ENCODE peak calls at places on chromosomes 1 and 21, in four cellular contexts. One of them, this sample, is unnamed.
A peak's percentile ranks its signal among the peaks of the same experiment; 100 is the strongest.

GRCh38 chr1:24899581-24900485 is 30.2 kb downstream of the RUNX3 start:
- DNase-seq in AG04450: no peak
- DNase-seq in fibroblast of lung: no peak
- DNase-seq in left lung: peak; percentile 4
- DNase-seq in this sample: no peak

GRCh38 chr1:31064685-31065309 is 720 bp downstream of the PUM1 start:
- DNase-seq in AG04450: no peak
- DNase-seq in fibroblast of lung: peak; percentile 44
- DNase-seq in left lung: no peak
- DNase-seq in this sample: peak; percentile 23

GRCh38 chr21:32457360-32457840 is 44.9 kb downstream of the EVA1C start:
- DNase-seq in AG04450: no peak
- DNase-seq in fibroblast of lung: peak; percentile 43
- DNase-seq in left lung: peak; percentile 43
- DNase-seq in this sample: no peak

GRCh38 chr1:228734881-228735801 is at the start of gene RHOU:
- DNase-seq in AG04450: no peak
- DNase-seq in fibroblast of lung: peak; percentile 53
- DNase-seq in left lung: peak; percentile 79
- DNase-seq in this sample: no peak

GRCh38 chr1:39358491-39358890 is 132.9 kb upstream of the BMP8A start:
- DNase-seq in AG04450: no peak
- DNase-seq in fibroblast of lung: no peak
- DNase-seq in left lung: no peak
- DNase-seq in this sample: no peak

GRCh38 chr1:180178511-180179161 is 24.0 kb downstream of the QSOX1 start:
- DNase-seq in AG04450: no peak
- DNase-seq in fibroblast of lung: peak; percentile 65
- DNase-seq in left lung: peak; percentile 58
- DNase-seq in this sample: peak; percentile 30

GRCh38 chr1:167706363-167706762 is 15.4 kb upstream of the MPZL1 start:
- DNase-seq in AG04450: no peak
- DNase-seq in fibroblast of lung: no peak
- DNase-seq in left lung: no peak
- DNase-seq in this sample: no peak

GRCh38 chr1:12422488-12422887 is 192.7 kb downstream of the VPS13D start:
- DNase-seq in AG04450: no peak
- DNase-seq in fibroblast of lung: no peak
- DNase-seq in left lung: no peak
- DNase-seq in this sample: no peak

GRCh38 chr1:61234582-61234909 is 152.2 kb downstream of the NFIA start:
- DNase-seq in AG04450: no peak
- DNase-seq in fibroblast of lung: no peak
- DNase-seq in left lung: no peak
- DNase-seq in this sample: no peak

GRCh38 chr1:114671011-114671938 is 1.4 kb upstream of the DENND2C start:
- DNase-seq in AG04450: no peak
- DNase-seq in fibroblast of lung: peak; percentile 42
- DNase-seq in left lung: no peak
- DNase-seq in this sample: peak; percentile 75

GRCh38 chr21:34766862-34767261 is 98.1 kb downstream of the CLIC6 start:
- DNase-seq in AG04450: no peak
- DNase-seq in fibroblast of lung: peak; percentile 33
- DNase-seq in left lung: no peak
- DNase-seq in this sample: no peak

GRCh38 chr1:67713071-67713806 is 28.2 kb downstream of the GADD45A start:
- DNase-seq in AG04450: peak; percentile 37
- DNase-seq in fibroblast of lung: peak; percentile 84
- DNase-seq in left lung: no peak
- DNase-seq in this sample: peak; percentile 87

GRCh38 chr1:52413410-52414104 is 9.2 kb downstream of the PRPF38A start:
- DNase-seq in AG04450: peak; percentile 1
- DNase-seq in fibroblast of lung: peak; percentile 7
- DNase-seq in left lung: no peak
- DNase-seq in this sample: peak; percentile 19

GRCh38 chr1:155255243-155256100 is at the start of gene ENTREP3:
- DNase-seq in AG04450: no peak
- DNase-seq in fibroblast of lung: peak; percentile 79
- DNase-seq in left lung: peak; percentile 91
- DNase-seq in this sample: peak; percentile 62

GRCh38 chr1:243390315-243390875 is 134.6 kb downstream of the SDCCAG8 start:
- DNase-seq in AG04450: no peak
- DNase-seq in fibroblast of lung: no peak
- DNase-seq in left lung: no peak
- DNase-seq in this sample: no peak

GRCh38 chr1:43285269-43285986 is at the start of gene C1orf210:
- DNase-seq in AG04450: no peak
- DNase-seq in fibroblast of lung: no peak
- DNase-seq in left lung: peak; percentile 89
- DNase-seq in this sample: peak; percentile 85

GRCh38 chr1:8687539-8687938 is 129.9 kb downstream of the RERE start:
- DNase-seq in AG04450: no peak
- DNase-seq in fibroblast of lung: no peak
- DNase-seq in left lung: no peak
- DNase-seq in this sample: no peak

GRCh38 chr1:92031281-92032110 is 1.7 kb downstream of the EPHX4 start:
- DNase-seq in AG04450: no peak
- DNase-seq in fibroblast of lung: no peak
- DNase-seq in left lung: no peak
- DNase-seq in this sample: no peak

GRCh38 chr1:30284226-30284625 is 439.2 kb downstream of the MATN1 start:
- DNase-seq in AG04450: no peak
- DNase-seq in fibroblast of lung: no peak
- DNase-seq in left lung: no peak
- DNase-seq in this sample: no peak

DNA sequence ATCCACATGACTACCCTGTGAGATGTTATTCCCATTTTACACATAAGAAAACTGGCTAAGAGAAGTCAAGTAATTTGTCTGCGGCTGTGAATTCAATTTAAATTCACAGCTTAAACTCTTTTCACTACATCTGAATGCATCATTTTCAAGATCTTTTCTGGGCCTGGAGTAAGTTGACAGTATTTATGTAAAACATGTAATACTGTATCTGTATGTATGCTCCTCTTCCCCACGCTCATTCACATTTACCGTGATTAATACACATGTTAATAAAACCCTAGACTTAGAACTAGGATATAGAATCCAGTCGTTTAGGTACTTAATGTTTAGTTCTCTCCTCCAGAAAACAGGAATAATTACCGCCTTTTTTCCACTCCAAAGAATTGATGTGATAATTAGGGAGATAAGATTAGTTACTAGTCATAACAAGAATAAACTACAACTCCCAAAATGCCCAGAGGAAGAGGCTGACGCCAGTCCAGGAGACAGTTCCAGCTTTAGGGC is 442 bp upstream of the PPP1R12B start:
- DNase-seq in AG04450: no peak
- DNase-seq in fibroblast of lung: no peak
- DNase-seq in left lung: no peak
- DNase-seq in this sample: no peak
- H3K4me3 ChIP-seq in AG04450: no peak overlapping the region
- H3K4me3 ChIP-seq in fibroblast of lung: no peak overlapping the region
- H3K4me3 ChIP-seq in left lung: peak overlapping the region; percentile 99
- H3K4me3 ChIP-seq in this sample: no peak overlapping the region

GRCh38 chr1:248622491-248623106 is 12.3 kb downstream of the OR2T11 start:
- DNase-seq in AG04450: no peak
- DNase-seq in fibroblast of lung: peak; percentile 0
- DNase-seq in left lung: no peak
- DNase-seq in this sample: peak; percentile 28
- TF ChIP-seq CTCF in AG04450: peak; percentile 10
- TF ChIP-seq CTCF in fibroblast of lung: peak; percentile 19
- TF ChIP-seq CTCF in left lung: peak; percentile 51
- TF ChIP-seq CTCF in this sample: peak; percentile 28

GRCh38 chr1:44543816-44544185 is 130.5 kb downstream of the TMEM53 start:
- DNase-seq in AG04450: no peak
- DNase-seq in fibroblast of lung: no peak
- DNase-seq in left lung: no peak
- DNase-seq in this sample: no peak
- H3K27me3 ChIP-seq in AG04450: peaks cover 37% of the 10 kb centered on the region
- H3K27me3 ChIP-seq in fibroblast of lung: peaks cover 33% of the 10 kb centered on the region
- H3K27me3 ChIP-seq in left lung: no peaks in the 10 kb centered on the region
- H3K27me3 ChIP-seq in this sample: no peaks in the 10 kb centered on the region

GRCh38 chr21:42234026-42234425 is 15.1 kb downstream of the ABCG1 start:
- DNase-seq in AG04450: no peak
- DNase-seq in fibroblast of lung: no peak
- DNase-seq in left lung: no peak
- DNase-seq in this sample: no peak
- H3K4me3 ChIP-seq in AG04450: no peak overlapping the region
- H3K4me3 ChIP-seq in fibroblast of lung: no peak overlapping the region
- H3K4me3 ChIP-seq in left lung: peak overlapping the region; percentile 44
- H3K4me3 ChIP-seq in this sample: no peak overlapping the region

DNA sequence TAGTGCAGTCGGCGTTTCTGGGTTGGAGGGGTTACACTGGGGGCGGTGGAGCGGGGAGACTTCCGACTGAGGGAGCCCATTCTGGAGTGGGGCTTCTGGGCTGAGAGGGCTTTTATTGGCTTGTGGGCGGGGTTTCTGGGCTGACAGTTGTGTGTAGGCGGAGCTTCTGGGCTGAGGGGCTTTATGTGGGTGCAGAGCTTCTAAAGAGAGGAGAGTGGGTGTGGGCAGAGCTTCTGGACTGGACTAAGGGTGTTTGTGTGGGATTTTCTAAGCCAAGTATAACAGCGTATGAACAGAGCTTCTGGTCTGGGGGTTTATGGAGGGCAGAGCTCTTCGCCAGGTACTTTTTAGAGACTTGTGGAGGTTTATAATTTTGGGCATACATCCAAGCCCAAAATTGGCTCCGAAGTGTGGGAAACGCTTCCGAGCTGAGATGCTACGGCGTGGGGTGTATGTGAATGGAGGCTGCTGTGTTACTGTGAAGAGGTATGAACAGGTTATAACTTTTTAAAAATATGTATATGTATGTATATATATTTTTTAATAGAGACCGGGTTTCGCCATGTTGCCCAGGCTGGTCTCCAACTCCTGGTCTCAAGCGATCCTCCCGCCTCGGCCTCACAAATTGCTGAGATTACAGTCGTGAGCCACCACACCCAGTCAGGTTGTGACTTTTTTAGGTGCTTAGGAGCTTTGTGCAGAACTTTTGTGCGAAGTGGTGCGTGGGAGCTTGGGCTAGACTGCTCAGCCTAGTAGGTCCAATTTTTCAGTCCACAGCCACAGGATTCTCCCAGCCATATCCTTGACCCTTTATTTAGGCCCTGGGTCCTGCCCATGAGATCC is 869 bp downstream of the TMEM39B start:
- DNase-seq in AG04450: no peak
- DNase-seq in fibroblast of lung: no peak
- DNase-seq in left lung: no peak
- DNase-seq in this sample: no peak
- TF ChIP-seq CTCF in AG04450: peak; percentile 41
- TF ChIP-seq CTCF in fibroblast of lung: no peak
- TF ChIP-seq CTCF in left lung: no peak
- TF ChIP-seq CTCF in this sample: no peak

GRCh38 chr1:160066829-160067720 is 2.9 kb downstream of the KCNJ10 start:
- DNase-seq in AG04450: no peak
- DNase-seq in fibroblast of lung: no peak
- DNase-seq in left lung: no peak
- DNase-seq in this sample: no peak
- H3K27me3 ChIP-seq in AG04450: peaks cover 65% of the 10 kb centered on the region
- H3K27me3 ChIP-seq in fibroblast of lung: peaks cover 44% of the 10 kb centered on the region
- H3K27me3 ChIP-seq in left lung: peaks cover 6% of the 10 kb centered on the region
- H3K27me3 ChIP-seq in this sample: peaks cover 30% of the 10 kb centered on the region

GRCh38 chr1:102336602-102337001 is 339.9 kb upstream of the OLFM3 start:
- DNase-seq in AG04450: no peak
- DNase-seq in fibroblast of lung: no peak
- DNase-seq in left lung: no peak
- DNase-seq in this sample: no peak
- H3K4me3 ChIP-seq in AG04450: no peak overlapping the region
- H3K4me3 ChIP-seq in fibroblast of lung: no peak overlapping the region
- H3K4me3 ChIP-seq in left lung: no peak overlapping the region
- H3K4me3 ChIP-seq in this sample: no peak overlapping the region

DNA sequence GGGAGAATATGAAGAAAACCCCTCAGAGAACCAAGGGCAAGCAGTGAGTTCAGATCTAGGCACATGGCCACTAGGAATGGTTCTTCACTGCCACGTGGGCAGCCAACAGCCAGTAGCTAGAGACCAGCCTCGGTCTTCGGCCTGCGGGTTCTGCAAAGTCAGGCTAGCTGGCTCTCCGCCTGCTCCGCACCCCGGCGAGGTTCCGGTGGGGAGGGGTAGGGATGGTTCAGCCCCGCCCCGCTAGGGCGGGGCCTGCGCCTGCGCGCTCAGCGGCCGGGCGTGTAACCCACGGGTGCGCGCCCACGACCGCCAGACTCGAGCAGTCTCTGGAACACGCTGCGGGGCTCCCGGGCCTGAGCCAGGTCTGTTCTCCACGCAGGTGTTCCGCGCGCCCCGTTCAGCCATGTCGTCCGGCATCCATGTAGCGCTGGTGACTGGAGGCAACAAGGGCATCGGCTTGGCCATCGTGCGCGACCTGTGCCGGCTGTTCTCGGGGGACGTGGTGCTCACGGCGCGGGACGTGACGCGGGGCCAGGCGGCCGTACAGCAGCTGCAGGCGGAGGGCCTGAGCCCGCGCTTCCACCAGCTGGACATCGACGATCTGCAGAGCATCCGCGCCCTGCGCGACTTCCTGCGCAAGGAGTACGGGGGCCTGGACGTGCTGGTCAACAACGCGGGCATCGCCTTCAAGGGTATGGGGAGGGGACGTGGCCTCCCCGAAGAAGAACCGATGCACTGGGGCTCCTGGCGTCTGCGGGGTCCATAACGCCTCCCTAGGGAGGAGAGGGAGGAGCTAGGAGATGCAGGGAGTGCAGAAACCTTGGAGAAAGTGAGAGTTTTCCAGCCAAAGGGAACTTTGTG is at the start of gene CBR1:
- DNase-seq in AG04450: peak; percentile 87
- DNase-seq in fibroblast of lung: peak; percentile 96
- DNase-seq in left lung: peak; percentile 98
- DNase-seq in this sample: peak; percentile 82
- TF ChIP-seq CTCF in AG04450: no peak
- TF ChIP-seq CTCF in fibroblast of lung: no peak
- TF ChIP-seq CTCF in left lung: no peak
- TF ChIP-seq CTCF in this sample: no peak

This sample was measured in bronchial epithelial cell.